ENCODE peak calls at places on chromosomes 12 and 14, in four cellular contexts. O is NCI-H2171; Y is stimulated activated CD4-positive, alpha-beta T cell treated with anti-CD3 and anti-CD28 coated beads, Interleukin-1b, Interleukin-23, amount 100 ng/mL, for 48 hours; Z is ovary. F is an unnamed sample.

GRCh38 chr12:19410639-19411184 is 28.6 kb upstream of the AEBP2 start:
- DNase-seq in O (no peak), Z (no peak), Y (no peak), F (no peak)

GRCh38 chr12:122834229-122834920 is 882 bp upstream of the HIP1R start:
- DNase-seq in Y (no peak), Z (no peak), O (peak), F (no peak)

GRCh38 chr14:76773188-76773885 is 12.1 kb downstream of the VASH1 start:
- DNase-seq in Y (no peak), Z (peak), O (no peak), F (no peak)

GRCh38 chr14:37992489-37992888 is 215.2 kb upstream of the SSTR1 start:
- DNase-seq in Y (no peak), Z (no peak), O (peak), F (no peak)

GRCh38 chr14:90454041-90455000 is 57.5 kb downstream of the CALM1 start:
- DNase-seq in O (peak), Z (peak), Y (no peak), F (no peak)

GRCh38 chr14:50667491-50668007 is 557 bp downstream of the SAV1 start:
- DNase-seq in Z (no peak), Y (peak), O (peak), F (no peak)

GRCh38 chr12:70598467-70599194 is 38.6 kb downstream of the PTPRB start:
- DNase-seq in Y (no peak), O (no peak), Z (no peak), F (no peak)

GRCh38 chr12:15851045-15851444 is 31.1 kb upstream of the STRAP start:
- DNase-seq in Y (no peak), O (no peak), Z (no peak), F (no peak)

GRCh38 chr14:105087308-105087962 is 22.2 kb upstream of the GPR132 start:
- DNase-seq in Z (peak), O (peak), Y (no peak), F (peak)

GRCh38 chr12:38053655-38054464 is 262.7 kb upstream of the ALG10B start:
- DNase-seq in Y (no peak), Z (no peak), O (peak), F (no peak)

GRCh38 chr14:96051642-96052540 is 12.7 kb downstream of the C14orf132 start:
- DNase-seq in O (no peak), Y (no peak), Z (no peak), F (no peak)

GRCh38 chr14:31263485-31264133 is 56.0 kb upstream of the HECTD1 start:
- DNase-seq in Y (no peak), O (no peak), Z (peak), F (no peak)

GRCh38 chr12:129052373-129052772 is 199.1 kb downstream of the GLT1D1 start:
- DNase-seq in Z (no peak), Y (no peak), O (no peak), F (no peak)

GRCh38 chr14:52391866-52392600 is 77.9 kb downstream of the PTGER2 start:
- DNase-seq in O (no peak), Z (no peak), Y (no peak), F (no peak)

GRCh38 chr12:55696796-55697462 is 10.8 kb downstream of the ITGA7 start:
- DNase-seq in Y (no peak), Z (no peak), O (no peak), F (no peak)

GRCh38 chr12:18581232-18581962 is 156.4 kb downstream of the PLCZ1 start:
- DNase-seq in Y (no peak), Z (no peak), O (no peak), F (no peak)

GRCh38 chr12:71477046-71477445 is 37.4 kb downstream of the LGR5 start:
- DNase-seq in O (no peak), Z (no peak), Y (no peak), F (no peak)

GRCh38 chr14:95185452-95186392 is 28.4 kb upstream of the DICER1 start:
- DNase-seq in Z (no peak), Y (no peak), O (no peak), F (no peak)

GRCh38 chr12:10027311-10028099 is 3.0 kb upstream of the CLEC9A start:
- DNase-seq in Z (no peak), O (no peak), Y (no peak), F (no peak)

GRCh38 chr12:94495458-94496137 is 35.9 kb upstream of the CEP83 start:
- DNase-seq in O (no peak), Z (no peak), Y (no peak), F (no peak)

GRCh38 chr12:116882742-116883141 is 1.5 kb upstream of the HRK start:
- DNase-seq in Y (no peak), O (no peak), Z (no peak), F (no peak)

GRCh38 chr12:42873401-42873800 is 283.9 kb upstream of the PRICKLE1 start:
- DNase-seq in O (no peak), Z (no peak), Y (no peak), F (no peak)

GRCh38 chr14:60323199-60323891 is 74.3 kb downstream of the PPM1A start:
- DNase-seq in O (no peak), Y (no peak), Z (no peak), F (no peak)

GRCh38 chr12:60834806-60835205 is 1239.0 kb downstream of the SLC16A7 start:
- DNase-seq in Y (no peak), Z (no peak), O (no peak), F (no peak)

GRCh38 chr14:81655423-81656314 is 122.0 kb upstream of the SEL1L start:
- DNase-seq in Y (no peak), O (no peak), Z (no peak), F (no peak)

GRCh38 chr14:52395728-52396127 is 81.6 kb downstream of the PTGER2 start:
- DNase-seq in Z (no peak), Y (no peak), O (no peak), F (no peak)

GRCh38 chr14:51219473-51220448 is 20.3 kb upstream of the TMX1 start:
- DNase-seq in Y (no peak), O (peak), Z (no peak), F (no peak)

GRCh38 chr12:109910969-109911348 is 10.9 kb downstream of the TCHP start:
- DNase-seq in Z (no peak), Y (peak), O (no peak), F (no peak)

GRCh38 chr14:28058012-28058296 is 708.6 kb upstream of the FOXG1 start:
- DNase-seq in Y (no peak), O (no peak), Z (no peak), F (no peak)

GRCh38 chr14:79011091-79011919 is 841.1 kb downstream of the NRXN3 start:
- DNase-seq in Y (no peak), Z (no peak), O (peak), F (no peak)

GRCh38 chr12:96513681-96514080 is 24.3 kb downstream of the CFAP54 start:
- DNase-seq in Y (no peak), Z (no peak), O (no peak), F (no peak)

GRCh38 chr12:76952995-76953394 is 74.2 kb upstream of the CSRP2 start:
- DNase-seq in Z (no peak), Y (no peak), O (no peak), F (no peak)

F was measured in stimulated activated naive CD4-positive, alpha-beta T cell treated with Interleukin-2 at 50 U/mL for 16 hours.